ENCODE peak calls at places on chromosomes 4 and X, in five cellular contexts. One of them, this sample, is unnamed.

GRCh38 chr4:153655928-153656327 is 28.2 kb upstream of the TLR2 start:
- DNase-seq in tibial nerve: peak
- DNase-seq in GM23248: no peak
- DNase-seq in WERI-Rb-1: no peak
- DNase-seq in brain microvascular endothelial cell: no peak
- DNase-seq in this sample: no peak

GRCh38 chr4:56613101-56613862 is 67.8 kb downstream of the HOPX start:
- DNase-seq in tibial nerve: no peak
- DNase-seq in GM23248: peak
- DNase-seq in WERI-Rb-1: no peak
- DNase-seq in brain microvascular endothelial cell: peak
- DNase-seq in this sample: no peak

GRCh38 chrX:153766871-153767673 is 3.0 kb downstream of the PLXNB3 start:
- DNase-seq in tibial nerve: no peak
- DNase-seq in GM23248: no peak
- DNase-seq in WERI-Rb-1: peak
- DNase-seq in brain microvascular endothelial cell: no peak
- DNase-seq in this sample: no peak

GRCh38 chrX:97215166-97215565 is 331.5 kb downstream of the RPA4 start:
- DNase-seq in tibial nerve: no peak
- DNase-seq in GM23248: peak
- DNase-seq in WERI-Rb-1: no peak
- DNase-seq in brain microvascular endothelial cell: no peak
- DNase-seq in this sample: no peak

GRCh38 chr4:54677416-54677815 is 19.7 kb downstream of the KIT start:
- DNase-seq in tibial nerve: no peak
- DNase-seq in GM23248: no peak
- DNase-seq in WERI-Rb-1: no peak
- DNase-seq in brain microvascular endothelial cell: no peak
- DNase-seq in this sample: no peak

GRCh38 chr4:94766856-94767255 is 9.1 kb downstream of the BMPR1B start:
- DNase-seq in tibial nerve: no peak
- DNase-seq in GM23248: peak
- DNase-seq in WERI-Rb-1: no peak
- DNase-seq in brain microvascular endothelial cell: peak
- DNase-seq in this sample: no peak

GRCh38 chr4:89837385-89837995 is 529 bp upstream of the SNCA start:
- DNase-seq in tibial nerve: no peak
- DNase-seq in GM23248: peak
- DNase-seq in WERI-Rb-1: peak
- DNase-seq in brain microvascular endothelial cell: peak
- DNase-seq in this sample: no peak

GRCh38 chr4:175444512-175444911 is 367.6 kb downstream of the GPM6A start:
- DNase-seq in tibial nerve: no peak
- DNase-seq in GM23248: no peak
- DNase-seq in WERI-Rb-1: no peak
- DNase-seq in brain microvascular endothelial cell: no peak
- DNase-seq in this sample: no peak

GRCh38 chr4:26838055-26838842 is 22.4 kb upstream of the STIM2 start:
- DNase-seq in tibial nerve: no peak
- DNase-seq in GM23248: no peak
- DNase-seq in WERI-Rb-1: no peak
- DNase-seq in brain microvascular endothelial cell: no peak
- DNase-seq in this sample: peak

GRCh38 chr4:17448689-17449088 is 63.2 kb downstream of the QDPR start:
- DNase-seq in tibial nerve: no peak
- DNase-seq in GM23248: peak
- DNase-seq in WERI-Rb-1: no peak
- DNase-seq in brain microvascular endothelial cell: peak
- DNase-seq in this sample: no peak

GRCh38 chr4:149531861-149532260 is 283.8 kb downstream of the IQCM start:
- DNase-seq in tibial nerve: no peak
- DNase-seq in GM23248: peak
- DNase-seq in WERI-Rb-1: peak
- DNase-seq in brain microvascular endothelial cell: peak
- DNase-seq in this sample: no peak

GRCh38 chr4:3291411-3291968 is 1.3 kb upstream of the RGS12 start:
- DNase-seq in tibial nerve: no peak
- DNase-seq in GM23248: no peak
- DNase-seq in WERI-Rb-1: peak
- DNase-seq in brain microvascular endothelial cell: no peak
- DNase-seq in this sample: no peak

GRCh38 chr4:147769386-147769785 is 37.5 kb downstream of the ARHGAP10 start:
- DNase-seq in tibial nerve: no peak
- DNase-seq in GM23248: peak
- DNase-seq in WERI-Rb-1: no peak
- DNase-seq in brain microvascular endothelial cell: no peak
- DNase-seq in this sample: no peak

GRCh38 chr4:6362896-6363295 is 93.2 kb downstream of the WFS1 start:
- DNase-seq in tibial nerve: no peak
- DNase-seq in GM23248: peak
- DNase-seq in WERI-Rb-1: no peak
- DNase-seq in brain microvascular endothelial cell: peak
- DNase-seq in this sample: peak

GRCh38 chr4:92387459-92388069 is 83.8 kb downstream of the GRID2 start:
- DNase-seq in tibial nerve: peak
- DNase-seq in GM23248: peak
- DNase-seq in WERI-Rb-1: peak
- DNase-seq in brain microvascular endothelial cell: peak
- DNase-seq in this sample: peak

GRCh38 chrX:71910526-71911022 is at the start of gene NHSL2:
- DNase-seq in tibial nerve: no peak
- DNase-seq in GM23248: peak
- DNase-seq in WERI-Rb-1: peak
- DNase-seq in brain microvascular endothelial cell: no peak
- DNase-seq in this sample: peak

GRCh38 chrX:46757052-46757451 is 1.9 kb downstream of the SLC9A7 start:
- DNase-seq in tibial nerve: no peak
- DNase-seq in GM23248: no peak
- DNase-seq in WERI-Rb-1: no peak
- DNase-seq in brain microvascular endothelial cell: no peak
- DNase-seq in this sample: no peak

GRCh38 chr4:7863911-7864681 is 75.6 kb downstream of the AFAP1 start:
- DNase-seq in tibial nerve: no peak
- DNase-seq in GM23248: no peak
- DNase-seq in WERI-Rb-1: no peak
- DNase-seq in brain microvascular endothelial cell: no peak
- DNase-seq in this sample: peak

GRCh38 chr4:140326395-140326993 is 47.0 kb upstream of the SCOC start:
- DNase-seq in tibial nerve: peak
- DNase-seq in GM23248: peak
- DNase-seq in WERI-Rb-1: peak
- DNase-seq in brain microvascular endothelial cell: peak
- DNase-seq in this sample: peak

GRCh38 chr4:129362685-129363274 is 266.8 kb downstream of the C4orf33 start:
- DNase-seq in tibial nerve: peak
- DNase-seq in GM23248: peak
- DNase-seq in WERI-Rb-1: peak
- DNase-seq in brain microvascular endothelial cell: peak
- DNase-seq in this sample: peak

GRCh38 chr4:54986095-54986846 is 139.1 kb downstream of the KDR start:
- DNase-seq in tibial nerve: no peak
- DNase-seq in GM23248: no peak
- DNase-seq in WERI-Rb-1: no peak
- DNase-seq in brain microvascular endothelial cell: no peak
- DNase-seq in this sample: no peak

DNA sequence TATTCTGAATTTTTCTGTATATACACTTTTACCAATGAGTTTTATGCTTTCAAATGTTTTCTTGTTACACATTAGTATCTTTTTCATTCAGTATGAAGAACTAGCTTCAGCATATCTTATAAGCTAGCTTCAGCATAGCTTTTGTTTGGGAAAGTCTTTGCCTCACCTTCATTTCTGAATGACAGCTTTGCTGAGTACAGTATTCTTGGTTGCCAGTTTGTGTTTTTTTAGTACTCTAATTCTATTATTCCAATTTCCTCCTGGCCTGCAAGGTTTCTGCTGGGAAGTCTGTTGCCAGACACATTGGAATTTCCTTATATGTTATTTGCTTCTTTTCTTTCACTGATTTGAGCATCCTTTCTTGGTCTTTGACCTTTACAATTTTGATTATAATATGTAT is 278.8 kb downstream of the SPATA18 start:
- DNase-seq in tibial nerve: no peak
- DNase-seq in GM23248: no peak
- DNase-seq in WERI-Rb-1: no peak
- DNase-seq in brain microvascular endothelial cell: no peak
- DNase-seq in this sample: no peak
- H3K4me3 ChIP-seq in tibial nerve: no peak
- H3K4me3 ChIP-seq in GM23248: no peak
- H3K4me3 ChIP-seq in WERI-Rb-1: no peak
- H3K4me3 ChIP-seq in brain microvascular endothelial cell: no peak
- H3K4me3 ChIP-seq in this sample: no peak

DNA sequence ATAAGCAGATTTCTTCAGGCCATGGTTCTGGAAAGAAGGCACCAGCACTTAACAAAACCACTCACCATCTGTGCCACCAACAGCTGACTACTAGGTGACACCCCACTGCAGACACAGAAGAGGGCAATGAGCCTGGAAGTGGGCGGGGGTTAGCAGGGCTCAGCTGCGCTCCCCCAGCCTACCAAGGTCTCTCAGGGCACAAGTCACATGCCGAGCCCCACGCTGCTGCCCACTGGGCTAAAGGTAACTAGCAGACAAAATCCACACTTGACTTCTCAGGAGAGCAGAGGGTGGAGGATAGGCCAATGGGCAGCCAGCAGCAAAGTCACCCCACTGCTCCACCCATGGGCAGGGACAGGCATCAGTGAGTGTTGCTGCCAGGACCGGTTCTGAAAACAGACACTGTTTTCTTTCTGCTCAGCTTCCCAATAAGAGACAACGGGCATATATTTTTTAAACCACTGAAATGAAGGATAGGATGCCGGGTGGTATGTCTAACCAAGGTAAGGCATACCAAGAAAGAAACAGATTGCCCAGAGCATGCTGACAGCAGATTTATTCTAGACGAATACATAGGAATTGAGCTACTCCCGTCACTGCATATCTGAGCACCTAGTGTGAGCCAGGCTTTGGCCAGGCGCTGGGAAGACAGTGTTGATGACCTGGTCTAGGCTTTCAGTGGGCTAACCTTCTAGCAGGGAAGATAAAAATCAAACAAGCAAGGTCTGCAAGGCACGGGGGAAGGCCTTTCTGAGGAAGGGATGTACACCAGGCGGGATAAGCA is 20.1 kb downstream of the ACSL1 start:
- DNase-seq in tibial nerve: no peak
- DNase-seq in GM23248: no peak
- DNase-seq in WERI-Rb-1: peak
- DNase-seq in brain microvascular endothelial cell: no peak
- DNase-seq in this sample: no peak
- H3K4me3 ChIP-seq in tibial nerve: no peak
- H3K4me3 ChIP-seq in GM23248: no peak
- H3K4me3 ChIP-seq in WERI-Rb-1: no peak
- H3K4me3 ChIP-seq in brain microvascular endothelial cell: no peak
- H3K4me3 ChIP-seq in this sample: no peak

GRCh38 chrX:39438603-39439602 is 637.6 kb downstream of the MID1IP1 start:
- DNase-seq in tibial nerve: no peak
- DNase-seq in GM23248: no peak
- DNase-seq in WERI-Rb-1: peak
- DNase-seq in brain microvascular endothelial cell: no peak
- DNase-seq in this sample: no peak

GRCh38 chrX:39440734-39441305 is 639.6 kb downstream of the MID1IP1 start:
- DNase-seq in tibial nerve: no peak
- DNase-seq in GM23248: no peak
- DNase-seq in WERI-Rb-1: no peak
- DNase-seq in brain microvascular endothelial cell: no peak
- DNase-seq in this sample: no peak

GRCh38 chrX:39437670-39438441 is 636.6 kb downstream of the MID1IP1 start:
- DNase-seq in tibial nerve: no peak
- DNase-seq in GM23248: no peak
- DNase-seq in WERI-Rb-1: no peak
- DNase-seq in brain microvascular endothelial cell: no peak
- DNase-seq in this sample: no peak

GRCh38 chrX:39442332-39442731 is 641.1 kb downstream of the MID1IP1 start:
- DNase-seq in tibial nerve: no peak
- DNase-seq in GM23248: no peak
- DNase-seq in WERI-Rb-1: no peak
- DNase-seq in brain microvascular endothelial cell: no peak
- DNase-seq in this sample: no peak

DNA sequence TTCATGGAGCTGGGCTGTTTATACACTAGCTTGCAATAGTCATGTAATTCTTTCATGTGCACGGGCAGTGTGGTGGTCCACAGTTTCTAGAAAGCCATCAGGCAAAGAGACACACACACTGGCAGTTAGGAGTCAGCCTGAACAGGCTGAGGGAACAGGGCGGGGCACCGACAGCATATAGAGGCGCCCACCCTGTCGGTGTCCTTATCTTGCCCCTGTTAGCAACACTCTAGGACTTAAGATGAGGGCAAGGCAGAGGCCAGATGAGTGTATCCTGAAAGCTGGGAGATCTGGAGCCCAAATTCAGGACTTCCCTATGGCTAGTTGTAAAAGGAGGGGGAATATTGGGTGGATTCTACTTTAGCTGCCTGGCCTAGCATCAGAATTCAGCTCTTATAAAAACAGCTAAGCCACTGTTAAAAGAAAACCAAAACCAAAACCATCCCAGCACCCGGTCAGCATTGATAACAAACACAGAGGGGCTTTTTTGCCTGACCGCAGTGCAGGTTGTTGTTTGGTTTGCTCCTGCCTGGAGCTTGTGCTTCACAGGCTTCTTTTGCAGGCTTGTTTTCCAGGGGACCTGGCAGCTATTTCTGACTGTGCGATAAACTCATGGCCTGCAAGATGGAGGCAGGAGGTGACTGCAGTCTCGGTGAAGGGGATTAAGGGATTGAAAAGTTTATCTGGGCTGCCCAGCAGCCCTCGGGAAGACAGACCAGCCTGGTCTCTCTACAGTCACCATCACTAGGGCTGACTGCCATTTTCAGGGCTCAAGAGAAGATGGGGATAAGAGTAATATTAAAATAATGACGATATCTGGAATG is 638.9 kb downstream of the MID1IP1 start:
- DNase-seq in tibial nerve: no peak
- DNase-seq in GM23248: no peak
- DNase-seq in WERI-Rb-1: peak
- DNase-seq in brain microvascular endothelial cell: no peak
- DNase-seq in this sample: no peak
- H3K4me3 ChIP-seq in tibial nerve: no peak
- H3K4me3 ChIP-seq in GM23248: no peak
- H3K4me3 ChIP-seq in WERI-Rb-1: no peak
- H3K4me3 ChIP-seq in brain microvascular endothelial cell: no peak
- H3K4me3 ChIP-seq in this sample: no peak

GRCh38 chr4:1723131-1723801 is 1.9 kb downstream of the TACC3 start:
- DNase-seq in tibial nerve: no peak
- DNase-seq in GM23248: no peak
- DNase-seq in WERI-Rb-1: no peak
- DNase-seq in brain microvascular endothelial cell: no peak
- DNase-seq in this sample: no peak

GRCh38 chr4:1721003-1721665 is at the start of the genes TACC3 and TMEM129:
- DNase-seq in tibial nerve: peak
- DNase-seq in GM23248: peak
- DNase-seq in WERI-Rb-1: peak
- DNase-seq in brain microvascular endothelial cell: peak
- DNase-seq in this sample: peak

GRCh38 chr4:1721666-1722550 is 587 bp downstream of the TACC3 start:
- DNase-seq in tibial nerve: no peak
- DNase-seq in GM23248: peak
- DNase-seq in WERI-Rb-1: no peak
- DNase-seq in brain microvascular endothelial cell: no peak
- DNase-seq in this sample: no peak

GRCh38 chr4:1720163-1720983 is 750 bp downstream of the TMEM129 start:
- DNase-seq in tibial nerve: no peak
- DNase-seq in GM23248: peak
- DNase-seq in WERI-Rb-1: no peak
- DNase-seq in brain microvascular endothelial cell: no peak
- DNase-seq in this sample: no peak

GRCh38 chr4:1722551-1723071 is 1.3 kb downstream of the TACC3 start:
- DNase-seq in tibial nerve: no peak
- DNase-seq in GM23248: no peak
- DNase-seq in WERI-Rb-1: no peak
- DNase-seq in brain microvascular endothelial cell: no peak
- DNase-seq in this sample: no peak
- H3K4me3 ChIP-seq in tibial nerve: no peak
- H3K4me3 ChIP-seq in GM23248: peak
- H3K4me3 ChIP-seq in WERI-Rb-1: peak
- H3K4me3 ChIP-seq in brain microvascular endothelial cell: peak
- H3K4me3 ChIP-seq in this sample: peak

This sample was measured in Jurkat, Clone E6-1.